ENCODE peak calls at places on chromosomes 16 and 17, in five cellular contexts. S, E, L, I and M are unnamed samples.

GRCh38 chr17:78669975-78670518 is 92.9 kb upstream of the DNAH17 start:
- DNase-seq in S (no peak), E (no peak), L (no peak), I (no peak), M (no peak)

GRCh38 chr16:766820-767640 is 6.5 kb downstream of the MSLN start:
- DNase-seq in S (no peak), E (no peak), L (no peak), I (no peak), M (no peak)

GRCh38 chr16:3094289-3095027 is 4.6 kb downstream of the ZSCAN10 start:
- DNase-seq in S (peak), E (no peak), L (peak), I (no peak), M (no peak)

GRCh38 chr16:87652799-87653198 is 50.5 kb downstream of the JPH3 start:
- DNase-seq in S (peak), E (no peak), L (no peak), I (no peak), M (no peak)

GRCh38 chr17:4478318-4478830 is 20.3 kb upstream of the SPNS2 start:
- DNase-seq in S (no peak), E (no peak), L (peak), I (no peak), M (no peak)

GRCh38 chr16:920722-921121 is 50.1 kb downstream of the LMF1 start:
- DNase-seq in S (no peak), E (no peak), L (no peak), I (peak), M (peak)

GRCh38 chr16:85057212-85057889 is 29.8 kb downstream of the KIAA0513 start:
- DNase-seq in S (peak), E (peak), L (peak), I (no peak), M (no peak)

GRCh38 chr17:30380643-30381419 is 2.1 kb downstream of the CPD start:
- DNase-seq in S (no peak), E (no peak), L (no peak), I (no peak), M (no peak)

GRCh38 chr17:30263552-30264333 is 28.0 kb downstream of the BLMH start:
- DNase-seq in S (peak), E (peak), L (no peak), I (no peak), M (no peak)

GRCh38 chr16:52070341-52071057 is 476.4 kb downstream of the TOX3 start:
- DNase-seq in S (no peak), E (no peak), L (no peak), I (no peak), M (no peak)

GRCh38 chr17:6326483-6326882 is 108.4 kb downstream of the AIPL1 start:
- DNase-seq in S (no peak), E (no peak), L (no peak), I (no peak), M (no peak)

GRCh38 chr17:5200360-5200759 is 8.7 kb upstream of the ZNF594 start:
- DNase-seq in S (no peak), E (no peak), L (no peak), I (no peak), M (no peak)

GRCh38 chr17:78365561-78366108 is 5.8 kb upstream of the SOCS3 start:
- DNase-seq in S (peak), E (no peak), L (peak), I (no peak), M (no peak)

GRCh38 chr17:18877104-18877503 is 19.2 kb downstream of the PRPSAP2 start:
- DNase-seq in S (no peak), E (no peak), L (no peak), I (no peak), M (no peak)

GRCh38 chr17:78791840-78792709 is 10.0 kb upstream of the CYTH1 start:
- DNase-seq in S (no peak), E (no peak), L (no peak), I (no peak), M (no peak)

GRCh38 chr16:73171901-73172619 is 124.1 kb upstream of the ZFHX3 start:
- DNase-seq in S (no peak), E (no peak), L (peak), I (no peak), M (no peak)

GRCh38 chr17:74960739-74961342 is 11.7 kb downstream of the HID1 start:
- DNase-seq in S (peak), E (peak), L (peak), I (no peak), M (no peak)

GRCh38 chr17:82838386-82839063 is 1.3 kb downstream of the ZNF750 start:
- DNase-seq in S (no peak), E (peak), L (peak), I (peak), M (no peak)

GRCh38 chr16:72203401-72203800 is 31.4 kb upstream of the PMFBP1 start:
- DNase-seq in S (no peak), E (no peak), L (no peak), I (no peak), M (no peak)

GRCh38 chr16:22425847-22426246 is 51.4 kb upstream of the CDR2 start:
- DNase-seq in S (no peak), E (no peak), L (peak), I (no peak), M (no peak)

GRCh38 chr17:2137342-2138098 is 82.6 kb downstream of the HIC1 start:
- DNase-seq in S (peak), E (peak), L (peak), I (peak), M (no peak)

GRCh38 chr16:3193221-3194212 is 5.5 kb downstream of the OR1F1 start:
- DNase-seq in S (peak), E (no peak), L (peak), I (no peak), M (no peak)

GRCh38 chr16:23240994-23241393 is 58.4 kb downstream of the SCNN1G start:
- DNase-seq in S (no peak), E (no peak), L (no peak), I (no peak), M (no peak)

GRCh38 chr16:49638696-49639629 is 216.9 kb downstream of the ZNF423 start:
- DNase-seq in S (no peak), E (no peak), L (no peak), I (no peak), M (no peak)

GRCh38 chr16:78183886-78184553 is 84.6 kb downstream of the WWOX start:
- DNase-seq in S (no peak), E (no peak), L (no peak), I (no peak), M (peak)
- H3K4me3 ChIP-seq in S (no peak), E (no peak), L (no peak), I (no peak), M (peak)

GRCh38 chr17:7859028-7859427 is 1.2 kb downstream of the CYB5D1 start:
- DNase-seq in S (no peak), E (peak), L (no peak), I (no peak), M (no peak)
- H3K4me3 ChIP-seq in S (peak), E (peak), L (peak), I (no peak), M (peak)

DNA sequence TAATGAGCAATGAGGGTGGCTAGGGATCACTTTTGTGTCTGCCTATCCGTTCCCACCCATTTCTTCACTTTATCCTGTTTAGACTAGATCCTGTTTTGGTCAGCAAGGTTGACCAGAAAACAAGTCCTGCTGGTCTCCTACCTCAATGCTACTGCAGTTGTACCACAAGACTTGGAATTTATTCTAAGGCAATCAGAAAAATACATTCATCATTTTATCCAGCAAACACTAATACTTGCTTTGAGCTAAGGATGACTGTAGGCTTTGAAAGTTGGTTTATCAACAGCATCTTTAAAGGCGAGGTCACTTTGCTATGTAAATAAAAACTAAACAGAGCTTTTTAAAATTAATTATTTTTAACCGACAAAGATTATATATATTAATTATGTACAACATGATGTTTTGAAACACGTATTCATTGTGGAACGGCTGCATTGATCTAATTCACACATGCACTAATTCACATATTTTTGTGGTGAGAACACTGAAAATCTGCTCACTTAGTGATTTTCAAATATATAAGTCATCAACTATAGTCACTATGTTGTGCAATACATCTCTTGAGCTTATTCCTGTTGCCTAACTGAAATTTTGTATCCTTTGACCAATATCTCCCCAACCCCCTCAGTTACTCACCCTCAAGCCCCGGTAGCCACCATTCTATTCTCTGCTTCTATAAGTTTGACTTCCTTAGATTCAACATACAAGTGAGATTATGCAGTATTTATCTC is 125.9 kb upstream of the HS3ST3A1 start:
- DNase-seq in S (no peak), E (no peak), L (no peak), I (no peak), M (no peak)
- H3K4me3 ChIP-seq in S (no peak), E (no peak), L (no peak), I (no peak), M (no peak)

GRCh38 chr17:44362479-44362963 is 1.1 kb downstream of the FAM171A2 start:
- DNase-seq in S (no peak), E (no peak), L (peak), I (no peak), M (no peak)
- H3K4me3 ChIP-seq in S (peak), E (no peak), L (peak), I (peak), M (peak)

GRCh38 chr17:41549596-41550039 is 21.5 kb upstream of the KRT19 start:
- DNase-seq in S (no peak), E (no peak), L (no peak), I (peak), M (no peak)

GRCh38 chr17:41547378-41547841 is 19.3 kb upstream of the KRT19 start:
- DNase-seq in S (no peak), E (no peak), L (peak), I (peak), M (no peak)

GRCh38 chr17:41546819-41547218 is 18.7 kb upstream of the KRT19 start:
- DNase-seq in S (no peak), E (no peak), L (no peak), I (no peak), M (no peak)

GRCh38 chr17:41548844-41549595 is 20.9 kb upstream of the KRT19 start:
- DNase-seq in S (peak), E (peak), L (peak), I (peak), M (peak)

GRCh38 chr17:41547921-41548843 is 20.1 kb upstream of the KRT19 start:
- DNase-seq in S (no peak), E (peak), L (no peak), I (peak), M (peak)
- H3K4me3 ChIP-seq in S (no peak), E (no peak), L (no peak), I (no peak), M (peak)

GRCh38 chr17:73090396-73091202 is 1.9 kb downstream of the SLC39A11 start:
- DNase-seq in S (no peak), E (no peak), L (no peak), I (no peak), M (no peak)

GRCh38 chr17:73091770-73092517 is 544 bp downstream of the SLC39A11 start:
- DNase-seq in S (peak), E (peak), L (no peak), I (peak), M (no peak)

GRCh38 chr17:73089918-73090317 is 2.6 kb downstream of the SLC39A11 start:
- DNase-seq in S (no peak), E (no peak), L (no peak), I (no peak), M (peak)

GRCh38 chr17:73092518-73093135 is at the start of gene SLC39A11:
- DNase-seq in S (peak), E (peak), L (peak), I (peak), M (peak)

DNA sequence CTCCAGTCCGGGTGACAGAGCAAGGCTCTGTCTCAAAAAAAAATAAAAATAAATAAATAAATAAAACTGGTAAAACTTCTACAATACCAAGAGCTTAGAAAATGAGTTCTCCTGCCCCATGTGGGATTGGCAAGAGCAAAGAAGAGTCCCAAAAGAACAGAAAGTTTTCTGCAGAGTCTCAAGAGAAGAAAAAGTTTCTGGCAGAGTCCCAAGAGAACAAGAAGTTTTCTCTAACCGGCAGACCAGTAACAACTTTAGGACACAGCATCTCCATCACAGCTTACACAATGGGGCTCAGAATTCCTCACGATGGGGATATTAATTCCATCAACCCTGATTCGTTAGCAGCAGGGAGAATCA is 1.1 kb downstream of the SLC39A11 start:
- DNase-seq in S (no peak), E (no peak), L (no peak), I (no peak), M (no peak)
- H3K4me3 ChIP-seq in S (no peak), E (peak), L (no peak), I (peak), M (peak)

GRCh38 chr16:88943131-88943664 is 33.8 kb downstream of the CBFA2T3 start:
- DNase-seq in S (no peak), E (no peak), L (no peak), I (no peak), M (no peak)

GRCh38 chr16:88940196-88941050 is 36.6 kb downstream of the CBFA2T3 start:
- DNase-seq in S (no peak), E (peak), L (peak), I (no peak), M (peak)

GRCh38 chr16:88941933-88942909 is 34.8 kb downstream of the CBFA2T3 start:
- DNase-seq in S (peak), E (peak), L (peak), I (no peak), M (no peak)

GRCh38 chr16:88939814-88940195 is 37.2 kb downstream of the CBFA2T3 start:
- DNase-seq in S (no peak), E (peak), L (no peak), I (no peak), M (no peak)

DNA sequence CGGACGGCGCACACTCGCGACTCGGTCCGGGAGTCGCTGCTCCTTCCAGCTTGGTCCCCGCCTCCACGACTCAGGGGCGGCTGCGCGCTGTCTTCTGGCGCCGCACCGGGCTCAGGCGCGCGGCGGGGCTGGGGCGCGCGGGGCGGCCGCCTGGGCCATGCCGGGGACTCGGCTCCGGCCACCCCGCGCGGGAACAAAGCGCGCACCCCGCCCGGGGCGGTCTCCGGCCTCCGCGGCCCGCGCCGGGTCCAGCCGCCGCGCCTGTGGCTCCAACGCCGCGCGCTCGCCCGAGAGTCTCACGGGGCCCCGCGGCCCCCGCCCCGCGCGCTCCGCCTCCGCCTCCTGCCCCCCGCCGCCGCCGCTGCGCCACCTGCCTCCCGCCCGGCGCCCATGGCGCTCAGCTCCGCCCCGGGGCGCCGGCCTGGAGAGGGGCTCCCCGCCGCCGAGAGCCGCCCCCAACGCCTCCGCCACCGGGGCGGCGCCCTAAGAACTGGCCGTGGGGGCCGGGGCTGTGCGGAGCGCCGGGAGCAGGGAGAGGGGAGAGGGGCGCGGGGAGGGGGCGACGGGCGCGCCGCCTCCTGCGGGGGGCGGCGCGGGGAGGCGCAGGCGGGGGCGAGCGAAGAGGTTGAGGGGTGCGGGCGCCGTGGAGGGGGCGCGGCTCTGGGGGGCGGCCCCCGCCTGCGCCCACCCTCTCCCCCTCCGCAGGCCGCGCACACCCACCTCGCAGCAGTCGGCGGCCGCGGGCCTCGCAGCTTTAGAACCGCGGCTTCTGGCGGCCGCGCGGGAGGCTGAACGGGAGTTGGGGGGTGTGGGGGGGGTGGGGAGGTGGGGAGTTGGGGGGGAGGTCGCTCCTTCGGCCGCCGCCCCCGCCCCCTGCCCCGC is 35.7 kb downstream of the CBFA2T3 start:
- DNase-seq in S (no peak), E (peak), L (peak), I (no peak), M (no peak)
- H3K4me3 ChIP-seq in S (no peak), E (peak), L (peak), I (peak), M (peak)